ENCODE peak calls at places on chromosomes 1 and 21, in ten cellular contexts. P is AG10803, M is OCI-LY7, Q is psoas muscle, I is cardiac fibroblast, G is HFFc6, A is GM12864, Y is GM23338, O is colonic mucosa, E is epithelial cell of esophagus. N is an unnamed sample.

GRCh38 chr1:28592314-28593071 is 428 bp downstream of the RAB42 start:
- DNase-seq in P (no peak), Q (no peak), M (no peak), E (no peak), I (no peak), G (no peak), O (peak; percentile 27), A (no peak), Y (peak; percentile 42), N (no peak)

GRCh38 chr1:86916752-86917151 is 2.3 kb downstream of the HS2ST1 start:
- DNase-seq in E (no peak), P (no peak), I (no peak), M (peak; percentile 18), O (no peak), Y (no peak), G (no peak), A (no peak), Q (no peak), N (no peak)

GRCh38 chr1:111989531-111990025 is at the start of gene KCND3:
- DNase-seq in O (peak; percentile 19), P (peak; percentile 38), Y (peak; percentile 42), A (no peak), E (peak; percentile 46), Q (peak; percentile 42), I (peak; percentile 27), M (no peak), G (no peak), N (peak; percentile 63)

GRCh38 chr1:161879261-161879660 is 113.1 kb downstream of the ATF6 start:
- DNase-seq in Q (no peak), P (no peak), E (no peak), G (no peak), I (no peak), Y (no peak), M (no peak), A (no peak), O (no peak), N (no peak)

GRCh38 chr1:89363196-89363595 is 663 bp upstream of the GBP6 start:
- DNase-seq in O (no peak), G (no peak), Q (no peak), Y (no peak), A (peak; percentile 7), E (peak; percentile 82), M (no peak), I (peak; percentile 10), P (peak; percentile 34), N (no peak)

GRCh38 chr1:168230709-168231108 is 4.9 kb downstream of the SFT2D2 start:
- DNase-seq in Y (no peak), E (no peak), M (no peak), A (no peak), O (no peak), I (no peak), G (no peak), P (no peak), Q (no peak), N (no peak)

GRCh38 chr1:145884675-145885074 is 991 bp downstream of the ANKRD35 start:
- DNase-seq in A (no peak), E (peak; percentile 13), Y (no peak), Q (no peak), I (peak; percentile 65), P (peak; percentile 63), M (no peak), O (no peak), G (peak; percentile 42), N (no peak)

GRCh38 chr21:29586696-29587095 is 288.0 kb downstream of the BACH1 start:
- DNase-seq in O (no peak), E (no peak), M (no peak), A (no peak), I (no peak), Q (no peak), Y (no peak), P (peak; percentile 3), G (peak; percentile 19), N (no peak)

GRCh38 chr1:231390071-231390470 is 32.0 kb downstream of the EGLN1 start:
- DNase-seq in P (peak; percentile 31), E (peak; percentile 54), G (peak; percentile 25), Q (no peak), A (no peak), Y (no peak), I (no peak), O (no peak), M (no peak), N (no peak)

GRCh38 chr1:171961861-171962260 is 120.6 kb downstream of the DNM3 start:
- DNase-seq in O (no peak), M (no peak), E (no peak), Q (no peak), A (no peak), Y (no peak), G (no peak), I (no peak), P (no peak), N (no peak)

GRCh38 chr1:34898220-34898820 is 31.1 kb downstream of the DLGAP3 start:
- DNase-seq in G (no peak), A (no peak), I (peak; percentile 21), M (no peak), P (no peak), O (no peak), Y (no peak), Q (no peak), E (no peak), N (no peak)

GRCh38 chr1:212132040-212132439 is 96.5 kb downstream of the DTL start:
- DNase-seq in G (peak; percentile 8), A (no peak), Y (no peak), Q (no peak), P (no peak), I (no peak), M (no peak), E (peak; percentile 53), O (no peak), N (no peak)

DNA sequence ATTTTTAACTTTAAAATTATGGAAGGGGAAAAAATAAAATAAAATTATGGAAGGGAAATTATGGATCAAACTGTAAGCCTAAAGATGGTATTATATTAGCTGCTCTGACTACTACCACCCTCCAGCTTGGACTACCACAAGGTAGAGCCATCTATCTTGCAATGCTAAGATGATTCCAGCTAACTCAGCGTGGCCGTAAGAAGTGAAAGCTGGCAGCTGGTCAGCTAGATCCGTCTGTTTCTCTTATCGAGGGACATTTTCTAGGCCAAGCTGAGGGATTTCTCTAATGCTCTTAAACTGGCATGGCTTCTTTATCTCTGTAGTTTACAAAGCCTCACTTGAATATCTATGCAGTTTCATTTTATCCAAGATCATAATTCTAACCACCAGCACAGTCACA is 31.5 kb downstream of the LYST start:
- DNase-seq in Q (peak; percentile 34), Y (no peak), I (peak; percentile 76), G (no peak), E (no peak), A (no peak), O (peak; percentile 28), M (no peak), P (peak; percentile 54), N (no peak)
- TF ChIP-seq CTCF in Q (no peak), Y (no peak), I (no peak), G (no peak), E (no peak), A (no peak), O (no peak), M (no peak), P (peak; percentile 14), N (no peak)

GRCh38 chr1:152047954-152048640 is 11.3 kb upstream of the S100A11 start:
- DNase-seq in M (peak; percentile 86), O (peak; percentile 92), E (peak; percentile 99), I (peak; percentile 99), A (peak; percentile 94), P (peak; percentile 99), G (peak; percentile 100), Q (peak; percentile 91), Y (peak; percentile 87), N (peak; percentile 63)
- TF ChIP-seq CTCF in M (peak; percentile 88), O (peak; percentile 39), E (no peak), I (peak; percentile 61), A (peak; percentile 74), P (peak; percentile 68), G (peak; percentile 76), Q (peak; percentile 23), Y (peak; percentile 67), N (no peak)

GRCh38 chr1:193417945-193418744 is 231.7 kb upstream of the B3GALT2 start:
- DNase-seq in P (peak; percentile 29), E (peak; percentile 38), Q (no peak), I (peak; percentile 51), G (peak; percentile 14), A (no peak), Y (no peak), O (no peak), M (no peak), N (no peak)

GRCh38 chr1:193416226-193416625 is 229.8 kb upstream of the B3GALT2 start:
- DNase-seq in I (no peak), G (no peak), P (no peak), Q (no peak), M (no peak), O (no peak), A (no peak), E (no peak), Y (no peak), N (no peak)

GRCh38 chr1:193417420-193417819 is 231.0 kb upstream of the B3GALT2 start:
- DNase-seq in A (no peak), O (no peak), Y (no peak), P (peak; percentile 19), G (peak; percentile 28), I (peak; percentile 39), M (no peak), E (peak; percentile 35), Q (no peak), N (no peak)

GRCh38 chr1:193421487-193421886 is 235.1 kb upstream of the B3GALT2 start:
- DNase-seq in P (no peak), Q (no peak), I (no peak), Y (no peak), M (no peak), O (no peak), A (no peak), E (peak; percentile 41), G (no peak), N (no peak)

GRCh38 chr1:193418745-193419058 is 232.3 kb upstream of the B3GALT2 start:
- DNase-seq in Q (no peak), A (no peak), I (no peak), Y (no peak), M (no peak), P (no peak), E (no peak), O (no peak), G (no peak), N (no peak)
- TF ChIP-seq CTCF in Q (no peak), A (no peak), I (no peak), Y (no peak), M (no peak), P (no peak), E (no peak), O (no peak), G (no peak), N (no peak)

DNA sequence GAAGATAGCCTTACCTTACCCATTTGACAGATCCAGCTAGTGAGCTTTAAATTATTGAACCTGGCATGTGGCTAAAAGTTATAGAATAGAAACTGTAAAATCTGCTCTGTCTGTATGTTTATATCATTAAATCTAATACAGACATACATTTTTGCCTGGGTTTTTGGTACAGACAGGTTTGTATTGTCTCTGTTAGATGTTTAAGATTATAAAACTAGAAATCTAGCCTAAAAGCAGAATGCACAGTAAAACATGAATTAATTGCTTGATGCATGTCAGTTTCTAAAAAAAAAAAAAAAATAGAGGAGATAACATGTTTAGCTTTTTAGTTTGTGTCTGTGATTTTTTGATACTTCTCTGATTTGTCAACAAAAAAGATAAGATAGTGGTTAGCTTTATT is 477.6 kb upstream of the LRRC7 start:
- DNase-seq in Q (no peak), P (no peak), I (no peak), G (no peak), Y (no peak), E (no peak), O (no peak), M (no peak), A (no peak), N (no peak)
- TF ChIP-seq CTCF in Q (no peak), P (no peak), I (no peak), G (no peak), Y (no peak), E (no peak), O (no peak), M (no peak), A (no peak), N (no peak)